ENCODE peak calls at places on chromosomes 12 and 14, in eight cellular contexts. One of them, this sample, is unnamed.

GRCh38 chr14:103313704-103314103 is 20.3 kb upstream of the EIF5 start:
- DNase-seq in pancreas: no peak
- DNase-seq in right lobe of liver: peak
- DNase-seq in thyroid gland: no peak
- DNase-seq in brain microvascular endothelial cell: no peak
- DNase-seq in dorsolateral prefrontal cortex: peak
- DNase-seq in ovary: no peak
- DNase-seq in spleen: peak
- DNase-seq in this sample: no peak

GRCh38 chr14:54738009-54738408 is 164.6 kb downstream of the GCH1 start:
- DNase-seq in pancreas: no peak
- DNase-seq in right lobe of liver: no peak
- DNase-seq in thyroid gland: peak
- DNase-seq in brain microvascular endothelial cell: no peak
- DNase-seq in dorsolateral prefrontal cortex: no peak
- DNase-seq in ovary: no peak
- DNase-seq in spleen: no peak
- DNase-seq in this sample: no peak

GRCh38 chr14:23589606-23590005 is 11.0 kb upstream of the JPH4 start:
- DNase-seq in pancreas: no peak
- DNase-seq in right lobe of liver: no peak
- DNase-seq in thyroid gland: no peak
- DNase-seq in brain microvascular endothelial cell: no peak
- DNase-seq in dorsolateral prefrontal cortex: no peak
- DNase-seq in ovary: no peak
- DNase-seq in spleen: no peak
- DNase-seq in this sample: no peak

GRCh38 chr12:68835333-68835908 is 27.4 kb downstream of the MDM2 start:
- DNase-seq in pancreas: no peak
- DNase-seq in right lobe of liver: peak
- DNase-seq in thyroid gland: no peak
- DNase-seq in brain microvascular endothelial cell: no peak
- DNase-seq in dorsolateral prefrontal cortex: no peak
- DNase-seq in ovary: no peak
- DNase-seq in spleen: no peak
- DNase-seq in this sample: no peak

GRCh38 chr12:10339441-10339840 is 31.8 kb downstream of the KLRD1 start:
- DNase-seq in pancreas: no peak
- DNase-seq in right lobe of liver: no peak
- DNase-seq in thyroid gland: no peak
- DNase-seq in brain microvascular endothelial cell: peak
- DNase-seq in dorsolateral prefrontal cortex: no peak
- DNase-seq in ovary: no peak
- DNase-seq in spleen: no peak
- DNase-seq in this sample: no peak

GRCh38 chr14:68719634-68720384 is 73.1 kb downstream of the ZFP36L1 start:
- DNase-seq in pancreas: no peak
- DNase-seq in right lobe of liver: no peak
- DNase-seq in thyroid gland: no peak
- DNase-seq in brain microvascular endothelial cell: no peak
- DNase-seq in dorsolateral prefrontal cortex: no peak
- DNase-seq in ovary: no peak
- DNase-seq in spleen: no peak
- DNase-seq in this sample: no peak

GRCh38 chr14:55913324-55914035 is 204.7 kb upstream of the PELI2 start:
- DNase-seq in pancreas: no peak
- DNase-seq in right lobe of liver: no peak
- DNase-seq in thyroid gland: peak
- DNase-seq in brain microvascular endothelial cell: peak
- DNase-seq in dorsolateral prefrontal cortex: no peak
- DNase-seq in ovary: no peak
- DNase-seq in spleen: no peak
- DNase-seq in this sample: no peak

GRCh38 chr14:74089251-74090020 is 4.7 kb downstream of the LIN52 start:
- DNase-seq in pancreas: no peak
- DNase-seq in right lobe of liver: no peak
- DNase-seq in thyroid gland: no peak
- DNase-seq in brain microvascular endothelial cell: no peak
- DNase-seq in dorsolateral prefrontal cortex: no peak
- DNase-seq in ovary: no peak
- DNase-seq in spleen: no peak
- DNase-seq in this sample: no peak

GRCh38 chr14:34088918-34089317 is 138.0 kb upstream of the EGLN3 start:
- DNase-seq in pancreas: no peak
- DNase-seq in right lobe of liver: no peak
- DNase-seq in thyroid gland: no peak
- DNase-seq in brain microvascular endothelial cell: no peak
- DNase-seq in dorsolateral prefrontal cortex: no peak
- DNase-seq in ovary: no peak
- DNase-seq in spleen: no peak
- DNase-seq in this sample: no peak

GRCh38 chr14:60867503-60868172 is 113.2 kb downstream of the TRMT5 start:
- DNase-seq in pancreas: no peak
- DNase-seq in right lobe of liver: no peak
- DNase-seq in thyroid gland: no peak
- DNase-seq in brain microvascular endothelial cell: no peak
- DNase-seq in dorsolateral prefrontal cortex: no peak
- DNase-seq in ovary: no peak
- DNase-seq in spleen: no peak
- DNase-seq in this sample: no peak

GRCh38 chr12:11941601-11942360 is 129.0 kb upstream of the BCL2L14 start:
- DNase-seq in pancreas: no peak
- DNase-seq in right lobe of liver: no peak
- DNase-seq in thyroid gland: peak
- DNase-seq in brain microvascular endothelial cell: peak
- DNase-seq in dorsolateral prefrontal cortex: no peak
- DNase-seq in ovary: no peak
- DNase-seq in spleen: no peak
- DNase-seq in this sample: no peak

GRCh38 chr12:127121494-127122070 is 1145.4 kb upstream of the TMEM132C start:
- DNase-seq in pancreas: no peak
- DNase-seq in right lobe of liver: no peak
- DNase-seq in thyroid gland: no peak
- DNase-seq in brain microvascular endothelial cell: no peak
- DNase-seq in dorsolateral prefrontal cortex: no peak
- DNase-seq in ovary: no peak
- DNase-seq in spleen: no peak
- DNase-seq in this sample: no peak

GRCh38 chr12:11645391-11645790 is 4.1 kb upstream of the ETV6 start:
- DNase-seq in pancreas: no peak
- DNase-seq in right lobe of liver: no peak
- DNase-seq in thyroid gland: no peak
- DNase-seq in brain microvascular endothelial cell: no peak
- DNase-seq in dorsolateral prefrontal cortex: no peak
- DNase-seq in ovary: no peak
- DNase-seq in spleen: no peak
- DNase-seq in this sample: no peak

GRCh38 chr14:74630881-74631690 is 19.0 kb upstream of the LTBP2 start:
- DNase-seq in pancreas: no peak
- DNase-seq in right lobe of liver: no peak
- DNase-seq in thyroid gland: no peak
- DNase-seq in brain microvascular endothelial cell: no peak
- DNase-seq in dorsolateral prefrontal cortex: no peak
- DNase-seq in ovary: no peak
- DNase-seq in spleen: peak
- DNase-seq in this sample: no peak

GRCh38 chr14:44895716-44896115 is 66.0 kb downstream of the KLHL28 start:
- DNase-seq in pancreas: no peak
- DNase-seq in right lobe of liver: no peak
- DNase-seq in thyroid gland: no peak
- DNase-seq in brain microvascular endothelial cell: peak
- DNase-seq in dorsolateral prefrontal cortex: no peak
- DNase-seq in ovary: no peak
- DNase-seq in spleen: no peak
- DNase-seq in this sample: no peak

GRCh38 chr12:98256830-98257229 is 258.6 kb upstream of the TMPO start:
- DNase-seq in pancreas: no peak
- DNase-seq in right lobe of liver: no peak
- DNase-seq in thyroid gland: no peak
- DNase-seq in brain microvascular endothelial cell: no peak
- DNase-seq in dorsolateral prefrontal cortex: no peak
- DNase-seq in ovary: no peak
- DNase-seq in spleen: no peak
- DNase-seq in this sample: no peak

GRCh38 chr12:119696943-119697342 is 29.0 kb downstream of the PRKAB1 start:
- DNase-seq in pancreas: no peak
- DNase-seq in right lobe of liver: no peak
- DNase-seq in thyroid gland: no peak
- DNase-seq in brain microvascular endothelial cell: no peak
- DNase-seq in dorsolateral prefrontal cortex: no peak
- DNase-seq in ovary: no peak
- DNase-seq in spleen: no peak
- DNase-seq in this sample: no peak

GRCh38 chr12:54725233-54725843 is 77.2 kb upstream of the DCD start:
- DNase-seq in pancreas: no peak
- DNase-seq in right lobe of liver: no peak
- DNase-seq in thyroid gland: no peak
- DNase-seq in brain microvascular endothelial cell: peak
- DNase-seq in dorsolateral prefrontal cortex: no peak
- DNase-seq in ovary: no peak
- DNase-seq in spleen: no peak
- DNase-seq in this sample: no peak

DNA sequence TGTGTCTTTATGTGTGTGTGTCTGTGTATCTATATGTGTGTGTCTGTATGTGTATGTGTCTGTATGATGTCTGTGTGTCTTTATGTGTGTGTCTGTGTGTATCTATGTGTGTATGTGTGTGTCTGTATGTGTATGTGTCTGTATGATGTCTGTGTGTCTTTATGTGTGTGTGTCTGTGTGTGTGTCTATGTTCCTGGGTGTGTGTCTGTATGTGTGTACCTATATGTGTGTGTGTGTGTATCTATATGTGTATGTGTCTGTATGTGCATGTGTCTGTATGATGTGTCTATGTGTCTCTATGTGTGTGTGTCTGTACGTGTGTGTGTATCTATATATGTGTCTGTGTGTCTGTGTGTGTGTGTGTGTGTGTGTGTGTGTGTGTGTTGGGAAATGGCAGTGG is 19.0 kb upstream of the CD9 start:
- DNase-seq in pancreas: no peak
- DNase-seq in right lobe of liver: no peak
- DNase-seq in thyroid gland: no peak
- DNase-seq in brain microvascular endothelial cell: no peak
- DNase-seq in dorsolateral prefrontal cortex: no peak
- DNase-seq in ovary: no peak
- DNase-seq in spleen: no peak
- DNase-seq in this sample: no peak
- H3K27ac ChIP-seq in pancreas: no peak
- H3K27ac ChIP-seq in right lobe of liver: no peak
- H3K27ac ChIP-seq in thyroid gland: peak
- H3K27ac ChIP-seq in brain microvascular endothelial cell: no peak
- H3K27ac ChIP-seq in dorsolateral prefrontal cortex: no peak
- H3K27ac ChIP-seq in ovary: no peak
- H3K27ac ChIP-seq in spleen: peak
- H3K27ac ChIP-seq in this sample: peak

GRCh38 chr14:105030194-105030593 is 9.3 kb upstream of the CDCA4 start:
- DNase-seq in pancreas: no peak
- DNase-seq in right lobe of liver: no peak
- DNase-seq in thyroid gland: no peak
- DNase-seq in brain microvascular endothelial cell: no peak
- DNase-seq in dorsolateral prefrontal cortex: no peak
- DNase-seq in ovary: no peak
- DNase-seq in spleen: peak
- DNase-seq in this sample: no peak
- H3K4me3 ChIP-seq in pancreas: no peak
- H3K4me3 ChIP-seq in right lobe of liver: no peak
- H3K4me3 ChIP-seq in thyroid gland: no peak
- H3K4me3 ChIP-seq in brain microvascular endothelial cell: no peak
- H3K4me3 ChIP-seq in dorsolateral prefrontal cortex: no peak
- H3K4me3 ChIP-seq in ovary: no peak
- H3K4me3 ChIP-seq in spleen: no peak
- H3K4me3 ChIP-seq in this sample: no peak

GRCh38 chr14:43247877-43248276 is 1259.2 kb downstream of the FSCB start:
- DNase-seq in pancreas: no peak
- DNase-seq in right lobe of liver: no peak
- DNase-seq in thyroid gland: no peak
- DNase-seq in brain microvascular endothelial cell: no peak
- DNase-seq in dorsolateral prefrontal cortex: no peak
- DNase-seq in ovary: no peak
- DNase-seq in spleen: no peak
- DNase-seq in this sample: no peak
- H3K27ac ChIP-seq in pancreas: no peak
- H3K27ac ChIP-seq in right lobe of liver: no peak
- H3K27ac ChIP-seq in thyroid gland: no peak
- H3K27ac ChIP-seq in brain microvascular endothelial cell: no peak
- H3K27ac ChIP-seq in dorsolateral prefrontal cortex: no peak
- H3K27ac ChIP-seq in ovary: no peak
- H3K27ac ChIP-seq in spleen: no peak
- H3K27ac ChIP-seq in this sample: no peak

GRCh38 chr12:570949-571794 is 92.1 kb downstream of the NINJ2 start:
- DNase-seq in pancreas: no peak
- DNase-seq in right lobe of liver: peak
- DNase-seq in thyroid gland: peak
- DNase-seq in brain microvascular endothelial cell: no peak
- DNase-seq in dorsolateral prefrontal cortex: peak
- DNase-seq in ovary: peak
- DNase-seq in spleen: peak
- DNase-seq in this sample: peak

GRCh38 chr12:569803-570236 is 93.4 kb downstream of the NINJ2 start:
- DNase-seq in pancreas: peak
- DNase-seq in right lobe of liver: peak
- DNase-seq in thyroid gland: peak
- DNase-seq in brain microvascular endothelial cell: peak
- DNase-seq in dorsolateral prefrontal cortex: peak
- DNase-seq in ovary: peak
- DNase-seq in spleen: peak
- DNase-seq in this sample: peak

GRCh38 chr12:571795-572531 is 91.3 kb downstream of the NINJ2 start:
- DNase-seq in pancreas: no peak
- DNase-seq in right lobe of liver: no peak
- DNase-seq in thyroid gland: no peak
- DNase-seq in brain microvascular endothelial cell: no peak
- DNase-seq in dorsolateral prefrontal cortex: peak
- DNase-seq in ovary: no peak
- DNase-seq in spleen: no peak
- DNase-seq in this sample: no peak

GRCh38 chr12:570237-570925 is 92.9 kb downstream of the NINJ2 start:
- DNase-seq in pancreas: no peak
- DNase-seq in right lobe of liver: peak
- DNase-seq in thyroid gland: peak
- DNase-seq in brain microvascular endothelial cell: peak
- DNase-seq in dorsolateral prefrontal cortex: peak
- DNase-seq in ovary: peak
- DNase-seq in spleen: peak
- DNase-seq in this sample: no peak

DNA sequence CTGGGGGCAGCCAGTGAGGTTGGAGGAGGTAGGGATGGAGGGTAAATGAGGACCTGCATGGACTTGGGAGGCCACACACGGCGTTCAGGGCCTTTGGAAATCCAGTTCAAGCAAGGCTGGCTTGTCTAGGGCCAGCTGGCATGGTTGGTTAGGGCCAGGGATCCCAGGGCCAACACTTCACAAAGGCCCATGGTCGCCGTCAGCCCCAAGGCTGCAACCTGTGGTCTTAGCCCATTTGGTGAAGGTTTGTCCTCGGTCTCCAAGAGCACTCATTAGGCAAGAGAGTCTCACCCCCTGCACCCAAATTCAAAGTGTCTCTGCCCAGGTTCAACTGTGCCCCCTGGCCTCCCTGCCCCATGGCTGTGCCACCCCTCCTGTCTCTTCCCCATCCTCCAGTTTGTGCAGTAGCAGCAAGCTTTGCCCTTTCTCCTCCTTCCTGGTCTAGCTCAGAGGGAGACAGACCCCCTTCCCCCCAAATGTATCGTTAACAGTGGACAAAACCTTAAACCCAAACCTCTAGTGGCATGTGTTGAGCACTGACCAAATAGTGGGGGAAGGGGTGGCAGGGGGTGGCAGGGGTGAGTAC is 94.1 kb downstream of the NINJ2 start:
- DNase-seq in pancreas: no peak
- DNase-seq in right lobe of liver: no peak
- DNase-seq in thyroid gland: no peak
- DNase-seq in brain microvascular endothelial cell: no peak
- DNase-seq in dorsolateral prefrontal cortex: no peak
- DNase-seq in ovary: peak
- DNase-seq in spleen: peak
- DNase-seq in this sample: peak
- H3K4me3 ChIP-seq in pancreas: no peak
- H3K4me3 ChIP-seq in right lobe of liver: no peak
- H3K4me3 ChIP-seq in thyroid gland: no peak
- H3K4me3 ChIP-seq in brain microvascular endothelial cell: no peak
- H3K4me3 ChIP-seq in dorsolateral prefrontal cortex: peak
- H3K4me3 ChIP-seq in ovary: no peak
- H3K4me3 ChIP-seq in spleen: no peak
- H3K4me3 ChIP-seq in this sample: no peak